ENCODE peak calls at places on chromosomes 12 and 14, in seven cellular contexts. E is IMR-90, S is mesenchymal stem cell, C is H1, Z is H9, M is neuronal stem cell, X is trophoblast cell. P is an unnamed sample.

GRCh38 chr12:94145231-94145979 is 3.0 kb upstream of the PLXNC1 start:
- DNase-seq in Z (no peak), S (peak; percentile 30), C (no peak), E (peak; percentile 55), X (peak; percentile 69), M (no peak), P (no peak)

GRCh38 chr12:105457026-105457425 is 126.5 kb downstream of the C12orf75 start:
- DNase-seq in M (no peak), Z (no peak), S (no peak), C (no peak), E (peak; percentile 19), X (no peak), P (no peak)

GRCh38 chr12:48000878-48001321 is 3.4 kb downstream of the COL2A1 start:
- DNase-seq in Z (peak; percentile 82), E (peak; percentile 47), M (peak; percentile 37), X (peak; percentile 93), C (no peak), S (peak; percentile 63), P (peak; percentile 90)

GRCh38 chr12:124705545-124706138 is 138.2 kb upstream of the NCOR2 start:
- DNase-seq in C (no peak), X (peak; percentile 45), E (no peak), S (no peak), Z (no peak), M (no peak), P (no peak)

GRCh38 chr14:87097021-87097420 is 896.0 kb downstream of the GALC start:
- DNase-seq in C (no peak), M (no peak), E (peak; percentile 80), X (no peak), S (peak; percentile 98), Z (no peak), P (no peak)

GRCh38 chr14:42140001-42140400 is 533.3 kb downstream of the LRFN5 start:
- DNase-seq in S (peak; percentile 12), C (no peak), M (no peak), Z (no peak), X (no peak), E (peak; percentile 54), P (no peak)

GRCh38 chr12:34400986-34401658 is 378.8 kb downstream of the ALG10 start:
- DNase-seq in X (no peak), M (no peak), C (peak; percentile 6), S (no peak), E (no peak), Z (peak; percentile 20), P (no peak)

GRCh38 chr12:3004655-3005565 is 45.7 kb downstream of the TEAD4 start:
- DNase-seq in S (no peak), C (no peak), X (no peak), Z (no peak), M (no peak), E (no peak), P (peak; percentile 44)

GRCh38 chr12:117441751-117442150 is 80.3 kb upstream of the NOS1 start:
- DNase-seq in X (no peak), S (no peak), M (no peak), C (no peak), Z (peak; percentile 41), E (no peak), P (peak; percentile 11)

GRCh38 chr12:110287986-110288385 is 6.9 kb downstream of the ATP2A2 start:
- DNase-seq in S (no peak), Z (no peak), C (no peak), E (no peak), M (no peak), X (no peak), P (no peak)

GRCh38 chr12:5232826-5233500 is 189.3 kb downstream of the KCNA5 start:
- DNase-seq in C (no peak), E (no peak), S (no peak), M (no peak), Z (no peak), X (no peak), P (no peak)

GRCh38 chr12:119071176-119071575 is 89.8 kb downstream of the SRRM4 start:
- DNase-seq in Z (no peak), X (no peak), S (no peak), C (no peak), M (no peak), E (no peak), P (no peak)

GRCh38 chr12:31005944-31006361 is 67.7 kb upstream of the DDX11 start:
- DNase-seq in M (no peak), S (peak; percentile 61), E (peak; percentile 20), C (no peak), Z (no peak), X (peak; percentile 24), P (peak; percentile 33)

GRCh38 chr12:104596128-104596799 is 139.5 kb downstream of the CHST11 start:
- DNase-seq in S (peak; percentile 95), Z (no peak), E (peak; percentile 86), X (peak; percentile 37), C (no peak), M (no peak), P (no peak)

GRCh38 chr12:122646568-122647220 is 56.5 kb downstream of the HCAR2 start:
- DNase-seq in X (peak; percentile 50), E (peak; percentile 88), C (no peak), M (no peak), Z (no peak), S (peak; percentile 66), P (no peak)

GRCh38 chr12:49644620-49644994 is 21.2 kb downstream of the PRPF40B start:
- DNase-seq in S (peak; percentile 80), E (peak; percentile 75), C (peak; percentile 83), Z (peak; percentile 77), M (peak; percentile 63), X (peak; percentile 82), P (peak; percentile 78)

GRCh38 chr12:113903381-113903863 is 62.7 kb downstream of the RBM19 start:
- DNase-seq in C (no peak), Z (no peak), M (no peak), X (peak; percentile 61), E (peak; percentile 85), S (peak; percentile 85), P (no peak)

GRCh38 chr12:132787877-132788276 is 26.2 kb upstream of the ANKLE2 start:
- DNase-seq in M (no peak), S (no peak), C (no peak), Z (no peak), X (no peak), E (no peak), P (no peak)
- H2BK120ac ChIP-seq in M (no peak overlapping the region), S (no peak overlapping the region), C (no peak overlapping the region), Z (no peak overlapping the region), X (no peak overlapping the region), E (no peak overlapping the region), P (no peak overlapping the region)

DNA sequence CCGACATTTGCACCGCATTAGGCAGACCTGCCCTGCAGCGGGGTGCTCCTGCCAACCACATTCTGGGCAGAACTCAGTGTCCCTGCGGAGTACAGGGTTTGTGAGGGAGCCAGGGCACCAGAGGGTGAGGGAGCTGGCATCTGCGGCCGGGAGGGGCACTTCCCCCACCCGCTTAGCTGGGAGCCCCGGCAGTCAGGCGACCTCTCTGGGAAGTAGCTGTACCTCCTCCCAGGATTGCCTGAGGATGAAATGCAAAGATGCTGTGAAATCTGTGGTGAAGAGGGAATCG is 58.6 kb downstream of the ANKRD9 start:
- DNase-seq in E (no peak), C (no peak), X (no peak), Z (no peak), M (no peak), S (no peak), P (no peak)
- H3K4me2 ChIP-seq in E (no peak overlapping the region), C (no peak overlapping the region), X (no peak overlapping the region), Z (no peak overlapping the region), M (no peak overlapping the region), S (no peak overlapping the region), P (no peak overlapping the region)

GRCh38 chr14:105974902-105975301 is 448.5 kb downstream of the TMEM121 start:
- DNase-seq in Z (no peak), X (peak; percentile 21), E (no peak), M (no peak), C (peak; percentile 37), S (no peak), P (peak; percentile 0)

GRCh38 chr14:105982664-105983063 is 456.3 kb downstream of the TMEM121 start:
- DNase-seq in E (no peak), Z (no peak), S (no peak), M (no peak), C (no peak), X (no peak), P (no peak)

GRCh38 chr14:105979446-105979845 is 453.1 kb downstream of the TMEM121 start:
- DNase-seq in M (no peak), X (no peak), C (no peak), Z (no peak), E (no peak), S (no peak), P (no peak)

GRCh38 chr14:105978618-105979295 is 452.4 kb downstream of the TMEM121 start:
- DNase-seq in E (no peak), C (no peak), S (no peak), Z (no peak), M (no peak), X (no peak), P (no peak)

DNA sequence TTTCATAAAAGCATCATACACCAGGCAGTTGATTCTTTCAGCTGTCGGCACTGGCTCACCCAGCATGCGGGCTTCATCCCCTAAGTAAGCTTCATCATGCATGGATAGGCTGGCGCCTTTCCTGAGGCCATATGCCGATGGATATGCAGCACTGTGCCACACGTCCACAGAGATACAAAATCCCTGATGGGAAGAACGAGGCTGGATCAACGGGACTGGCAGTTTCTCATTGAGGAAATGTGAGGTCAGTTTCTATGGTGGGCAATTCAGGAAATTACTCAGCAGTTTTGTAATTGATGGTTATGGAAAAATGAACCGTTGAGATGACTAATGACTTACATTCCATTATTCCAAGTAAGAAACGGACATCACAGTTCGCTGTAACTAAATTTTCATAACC is 453.8 kb downstream of the TMEM121 start:
- DNase-seq in C (no peak), X (no peak), E (no peak), S (no peak), M (no peak), Z (no peak), P (no peak)
- H2BK120ac ChIP-seq in C (no peak overlapping the region), X (no peak overlapping the region), E (no peak overlapping the region), S (no peak overlapping the region), M (no peak overlapping the region), Z (no peak overlapping the region), P (no peak overlapping the region)

DNA sequence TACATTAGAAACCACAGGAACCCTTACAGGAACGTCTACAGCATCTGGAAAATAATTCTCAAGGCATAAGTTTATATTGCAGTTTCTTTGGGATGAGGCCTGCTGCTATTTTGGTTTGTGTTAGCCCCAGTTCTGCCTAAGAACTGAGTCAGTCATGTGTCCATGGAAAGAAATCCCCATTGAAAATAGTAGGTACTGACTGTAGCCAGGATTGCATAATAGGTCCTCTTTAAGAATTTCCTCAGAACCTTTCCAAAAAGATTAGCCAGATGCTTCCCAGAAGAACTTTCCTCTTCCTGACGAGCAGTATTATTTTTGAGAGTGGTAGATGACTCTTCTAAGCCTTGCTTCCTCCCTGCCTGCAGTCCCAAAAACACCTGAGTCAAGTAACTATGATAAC is 52.6 kb downstream of the RASSF8 start:
- DNase-seq in C (no peak), Z (no peak), E (peak; percentile 92), M (no peak), X (no peak), S (peak; percentile 48), P (no peak)
- H3K4me2 ChIP-seq in C (no peak overlapping the region), Z (no peak overlapping the region), E (peak overlapping the region; percentile 30), M (no peak overlapping the region), X (no peak overlapping the region), S (no peak overlapping the region), P (no peak overlapping the region)

GRCh38 chr12:44375694-44376093 is 500.4 kb downstream of the NELL2 start:
- DNase-seq in X (no peak), M (no peak), Z (no peak), C (no peak), E (no peak), S (no peak), P (no peak)
- H2BK120ac ChIP-seq in X (no peak overlapping the region), M (no peak overlapping the region), Z (no peak overlapping the region), C (no peak overlapping the region), E (no peak overlapping the region), S (no peak overlapping the region), P (no peak overlapping the region)

GRCh38 chr14:65373671-65374039 is 38.9 kb upstream of the FUT8 start:
- DNase-seq in S (no peak), M (no peak), Z (no peak), C (no peak), X (no peak), E (no peak), P (no peak)
- H3K4me2 ChIP-seq in S (no peak overlapping the region), M (no peak overlapping the region), Z (no peak overlapping the region), C (no peak overlapping the region), X (no peak overlapping the region), E (no peak overlapping the region), P (no peak overlapping the region)